ENCODE peak calls at places on chromosomes 3 and 15, in five cellular contexts. One of them, this sample, is unnamed.

GRCh38 chr3:197878427-197878826 is 71.6 kb upstream of the RPL35A start:
- DNase-seq in body of pancreas: peak; percentile 39
- DNase-seq in sigmoid colon: no peak
- DNase-seq in stomach: no peak
- DNase-seq in gastrocnemius medialis: no peak
- DNase-seq in this sample: no peak

GRCh38 chr15:58469432-58470353 is 37.9 kb downstream of the LIPC start:
- DNase-seq in stomach: peak; percentile 54
- DNase-seq in sigmoid colon: no peak
- DNase-seq in gastrocnemius medialis: no peak
- DNase-seq in body of pancreas: peak; percentile 70
- DNase-seq in this sample: no peak

GRCh38 chr15:77975332-77976119 is 102.0 kb downstream of the TBC1D2B start:
- DNase-seq in gastrocnemius medialis: no peak
- DNase-seq in sigmoid colon: no peak
- DNase-seq in stomach: no peak
- DNase-seq in body of pancreas: no peak
- DNase-seq in this sample: no peak

GRCh38 chr3:189304465-189305341 is 132.9 kb downstream of the TPRG1 start:
- DNase-seq in stomach: peak; percentile 93
- DNase-seq in sigmoid colon: no peak
- DNase-seq in gastrocnemius medialis: no peak
- DNase-seq in body of pancreas: peak; percentile 93
- DNase-seq in this sample: peak; percentile 58

GRCh38 chr15:77546050-77546501 is 86.6 kb downstream of the LINGO1 start:
- DNase-seq in stomach: peak; percentile 45
- DNase-seq in gastrocnemius medialis: no peak
- DNase-seq in body of pancreas: no peak
- DNase-seq in sigmoid colon: peak; percentile 27
- DNase-seq in this sample: peak; percentile 28

GRCh38 chr15:60535743-60536142 is 56.8 kb upstream of the ICE2 start:
- DNase-seq in stomach: no peak
- DNase-seq in body of pancreas: no peak
- DNase-seq in gastrocnemius medialis: no peak
- DNase-seq in sigmoid colon: no peak
- DNase-seq in this sample: no peak

GRCh38 chr3:169945313-169945712 is 21.3 kb upstream of the SEC62 start:
- DNase-seq in gastrocnemius medialis: no peak
- DNase-seq in body of pancreas: peak; percentile 62
- DNase-seq in sigmoid colon: no peak
- DNase-seq in stomach: peak; percentile 39
- DNase-seq in this sample: peak; percentile 81

GRCh38 chr3:153752405-153753027 is 368.7 kb upstream of the ARHGEF26 start:
- DNase-seq in stomach: no peak
- DNase-seq in body of pancreas: no peak
- DNase-seq in sigmoid colon: no peak
- DNase-seq in gastrocnemius medialis: no peak
- DNase-seq in this sample: no peak

GRCh38 chr3:146421814-146422748 is 47.3 kb downstream of the PLSCR2 start:
- DNase-seq in sigmoid colon: no peak
- DNase-seq in gastrocnemius medialis: no peak
- DNase-seq in stomach: no peak
- DNase-seq in body of pancreas: no peak
- DNase-seq in this sample: no peak

GRCh38 chr3:42488687-42489086 is 13.8 kb upstream of the VIPR1 start:
- DNase-seq in body of pancreas: no peak
- DNase-seq in stomach: no peak
- DNase-seq in gastrocnemius medialis: no peak
- DNase-seq in sigmoid colon: no peak
- DNase-seq in this sample: no peak

GRCh38 chr3:173109143-173109542 is 31.9 kb downstream of the SPATA16 start:
- DNase-seq in sigmoid colon: no peak
- DNase-seq in stomach: no peak
- DNase-seq in gastrocnemius medialis: no peak
- DNase-seq in body of pancreas: no peak
- DNase-seq in this sample: no peak

GRCh38 chr15:34753236-34753894 is 1.4 kb downstream of the GJD2 start:
- DNase-seq in gastrocnemius medialis: no peak
- DNase-seq in body of pancreas: peak; percentile 16
- DNase-seq in stomach: no peak
- DNase-seq in sigmoid colon: no peak
- DNase-seq in this sample: no peak

GRCh38 chr3:35393916-35394315 is 245.4 kb upstream of the ARPP21 start:
- DNase-seq in sigmoid colon: no peak
- DNase-seq in body of pancreas: no peak
- DNase-seq in gastrocnemius medialis: no peak
- DNase-seq in stomach: no peak
- DNase-seq in this sample: no peak

GRCh38 chr3:77147836-77148578 is 108.1 kb downstream of the ROBO2 start:
- DNase-seq in stomach: no peak
- DNase-seq in gastrocnemius medialis: no peak
- DNase-seq in body of pancreas: no peak
- DNase-seq in sigmoid colon: no peak
- DNase-seq in this sample: no peak

GRCh38 chr3:17151598-17152373 is 267.0 kb downstream of the PLCL2 start:
- DNase-seq in body of pancreas: peak; percentile 12
- DNase-seq in stomach: peak; percentile 36
- DNase-seq in gastrocnemius medialis: no peak
- DNase-seq in sigmoid colon: no peak
- DNase-seq in this sample: peak; percentile 58

GRCh38 chr3:10173095-10173925 is 8.6 kb downstream of the IRAK2 start:
- DNase-seq in body of pancreas: no peak
- DNase-seq in stomach: no peak
- DNase-seq in gastrocnemius medialis: no peak
- DNase-seq in sigmoid colon: no peak
- DNase-seq in this sample: no peak

GRCh38 chr3:38707730-38708129 is 58.2 kb upstream of the SCN5A start:
- DNase-seq in body of pancreas: no peak
- DNase-seq in gastrocnemius medialis: no peak
- DNase-seq in sigmoid colon: no peak
- DNase-seq in stomach: no peak
- DNase-seq in this sample: no peak

GRCh38 chr3:123758081-123758564 is 126.0 kb downstream of the MYLK start:
- DNase-seq in body of pancreas: peak; percentile 39
- DNase-seq in sigmoid colon: no peak
- DNase-seq in stomach: no peak
- DNase-seq in gastrocnemius medialis: no peak
- DNase-seq in this sample: no peak

GRCh38 chr3:163626753-163627152 is 1451.5 kb downstream of the SI start:
- DNase-seq in stomach: no peak
- DNase-seq in sigmoid colon: no peak
- DNase-seq in body of pancreas: no peak
- DNase-seq in gastrocnemius medialis: no peak
- DNase-seq in this sample: no peak

GRCh38 chr3:163622384-163622783 is 1455.9 kb downstream of the SI start:
- DNase-seq in body of pancreas: no peak
- DNase-seq in sigmoid colon: no peak
- DNase-seq in stomach: no peak
- DNase-seq in gastrocnemius medialis: no peak
- DNase-seq in this sample: no peak
- TF ChIP-seq CTCF in body of pancreas: no peak
- TF ChIP-seq CTCF in sigmoid colon: no peak
- TF ChIP-seq CTCF in stomach: no peak
- TF ChIP-seq CTCF in gastrocnemius medialis: no peak
- TF ChIP-seq CTCF in this sample: no peak

DNA sequence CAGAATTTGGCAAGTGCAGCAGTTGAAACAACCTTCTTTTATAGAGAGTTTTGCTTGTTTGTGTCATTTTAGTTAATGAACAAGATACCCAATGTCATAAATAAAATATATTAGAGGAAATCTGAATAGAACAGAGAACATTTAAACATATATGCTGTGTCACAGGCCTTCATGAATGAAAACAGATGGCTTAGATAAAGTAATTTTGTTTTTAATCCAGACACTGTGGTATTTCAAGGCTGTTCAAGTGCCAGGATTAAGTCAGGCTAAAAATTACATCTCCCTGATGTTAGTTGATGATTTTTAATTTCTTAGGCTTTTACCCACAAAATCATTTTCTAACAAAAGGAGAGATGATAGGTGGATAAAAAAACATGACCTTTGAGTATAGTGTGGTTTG is 4.9 kb upstream of the ACKR4 start:
- DNase-seq in sigmoid colon: no peak
- DNase-seq in stomach: no peak
- DNase-seq in body of pancreas: no peak
- DNase-seq in gastrocnemius medialis: no peak
- DNase-seq in this sample: no peak
- TF ChIP-seq POLR2A in sigmoid colon: no peak
- TF ChIP-seq POLR2A in stomach: no peak
- TF ChIP-seq POLR2A in body of pancreas: no peak
- TF ChIP-seq POLR2A in gastrocnemius medialis: no peak
- TF ChIP-seq POLR2A in this sample: no peak

GRCh38 chr15:25694238-25694584 is 168.9 kb downstream of the ATP10A start:
- DNase-seq in sigmoid colon: peak; percentile 39
- DNase-seq in gastrocnemius medialis: no peak
- DNase-seq in stomach: no peak
- DNase-seq in body of pancreas: no peak
- DNase-seq in this sample: no peak

GRCh38 chr15:25693321-25694237 is 169.5 kb downstream of the ATP10A start:
- DNase-seq in sigmoid colon: peak; percentile 65
- DNase-seq in gastrocnemius medialis: no peak
- DNase-seq in body of pancreas: no peak
- DNase-seq in stomach: no peak
- DNase-seq in this sample: peak; percentile 46

GRCh38 chr15:25689592-25689991 is 173.5 kb downstream of the ATP10A start:
- DNase-seq in body of pancreas: no peak
- DNase-seq in stomach: no peak
- DNase-seq in sigmoid colon: peak; percentile 53
- DNase-seq in gastrocnemius medialis: no peak
- DNase-seq in this sample: peak; percentile 36

GRCh38 chr15:25690673-25691543 is 172.2 kb downstream of the ATP10A start:
- DNase-seq in stomach: no peak
- DNase-seq in body of pancreas: no peak
- DNase-seq in sigmoid colon: peak; percentile 55
- DNase-seq in gastrocnemius medialis: no peak
- DNase-seq in this sample: no peak

GRCh38 chr15:25691544-25692430 is 171.3 kb downstream of the ATP10A start:
- DNase-seq in body of pancreas: no peak
- DNase-seq in sigmoid colon: peak; percentile 32
- DNase-seq in gastrocnemius medialis: no peak
- DNase-seq in stomach: no peak
- DNase-seq in this sample: peak; percentile 17
- TF ChIP-seq CTCF in body of pancreas: no peak
- TF ChIP-seq CTCF in sigmoid colon: no peak
- TF ChIP-seq CTCF in gastrocnemius medialis: no peak
- TF ChIP-seq CTCF in stomach: no peak
- TF ChIP-seq CTCF in this sample: no peak

DNA sequence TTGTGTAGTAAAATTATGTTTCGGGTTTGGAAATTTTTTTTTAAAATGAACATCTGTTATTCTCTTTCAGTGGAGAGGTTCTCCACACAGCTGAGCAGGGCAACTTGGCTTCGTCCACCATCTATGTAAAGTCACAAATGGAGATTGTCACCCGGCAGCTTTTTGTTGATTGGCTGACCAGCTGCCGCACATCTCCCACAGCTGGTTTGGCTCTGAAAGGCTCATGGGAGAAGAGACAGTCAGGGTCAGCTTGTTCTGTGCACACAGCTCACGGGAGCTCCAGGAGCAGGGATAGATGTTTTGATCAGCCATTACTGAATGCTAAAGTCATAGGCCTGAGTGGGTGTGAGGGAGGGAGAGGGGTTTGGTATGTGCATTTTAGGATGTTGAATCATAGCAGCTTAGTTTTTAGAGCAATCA is 12.9 kb upstream of the CCDC80 start:
- DNase-seq in sigmoid colon: peak; percentile 83
- DNase-seq in body of pancreas: peak; percentile 40
- DNase-seq in stomach: no peak
- DNase-seq in gastrocnemius medialis: no peak
- DNase-seq in this sample: no peak
- TF ChIP-seq POLR2A in sigmoid colon: no peak
- TF ChIP-seq POLR2A in body of pancreas: no peak
- TF ChIP-seq POLR2A in stomach: no peak
- TF ChIP-seq POLR2A in gastrocnemius medialis: no peak
- TF ChIP-seq POLR2A in this sample: no peak

DNA sequence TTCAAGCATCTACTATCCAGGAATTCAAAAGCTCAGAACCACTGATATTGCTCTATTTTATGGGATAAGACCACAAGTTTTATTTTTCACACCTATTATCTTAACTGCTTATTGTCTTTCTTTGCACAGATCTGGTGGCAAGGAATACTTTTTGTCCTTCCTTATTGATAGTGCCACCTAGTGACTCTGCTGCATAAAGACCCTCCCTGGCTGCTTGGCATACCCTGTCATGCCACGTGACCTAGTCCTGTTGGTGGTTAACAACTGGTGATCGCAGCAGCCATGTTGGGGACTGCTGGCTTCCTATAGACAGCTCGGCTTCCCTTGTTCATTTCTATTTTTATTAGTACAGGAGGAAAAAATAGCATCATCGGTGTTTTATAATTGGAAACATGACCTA is 236.3 kb downstream of the MEX3B start:
- DNase-seq in stomach: no peak
- DNase-seq in gastrocnemius medialis: no peak
- DNase-seq in sigmoid colon: no peak
- DNase-seq in body of pancreas: peak; percentile 16
- DNase-seq in this sample: no peak
- TF ChIP-seq CTCF in stomach: no peak
- TF ChIP-seq CTCF in gastrocnemius medialis: no peak
- TF ChIP-seq CTCF in sigmoid colon: no peak
- TF ChIP-seq CTCF in body of pancreas: peak; percentile 24
- TF ChIP-seq CTCF in this sample: no peak

DNA sequence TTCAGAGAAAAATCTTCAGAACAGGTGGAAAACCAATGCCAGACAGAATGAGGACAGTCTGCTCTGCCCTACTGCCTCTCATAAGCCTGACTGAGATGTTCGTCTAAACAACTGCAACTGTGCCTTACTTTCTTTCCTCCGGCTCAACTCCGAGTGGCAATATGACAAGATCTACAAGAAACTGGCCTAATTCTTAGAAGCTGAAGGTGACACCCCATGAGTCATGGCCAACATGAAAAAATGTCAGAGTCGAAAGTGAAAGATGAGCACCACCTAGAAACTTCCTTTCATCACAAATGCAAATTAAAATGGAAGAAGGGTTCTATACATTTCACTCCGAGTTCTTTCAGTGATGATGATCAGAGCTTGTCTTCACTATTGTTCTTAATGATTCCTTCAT is 12.9 kb downstream of the PCYT1A start:
- DNase-seq in stomach: no peak
- DNase-seq in body of pancreas: no peak
- DNase-seq in sigmoid colon: no peak
- DNase-seq in gastrocnemius medialis: no peak
- DNase-seq in this sample: peak; percentile 24
- TF ChIP-seq POLR2A in stomach: no peak
- TF ChIP-seq POLR2A in body of pancreas: no peak
- TF ChIP-seq POLR2A in sigmoid colon: no peak
- TF ChIP-seq POLR2A in gastrocnemius medialis: no peak
- TF ChIP-seq POLR2A in this sample: no peak

DNA sequence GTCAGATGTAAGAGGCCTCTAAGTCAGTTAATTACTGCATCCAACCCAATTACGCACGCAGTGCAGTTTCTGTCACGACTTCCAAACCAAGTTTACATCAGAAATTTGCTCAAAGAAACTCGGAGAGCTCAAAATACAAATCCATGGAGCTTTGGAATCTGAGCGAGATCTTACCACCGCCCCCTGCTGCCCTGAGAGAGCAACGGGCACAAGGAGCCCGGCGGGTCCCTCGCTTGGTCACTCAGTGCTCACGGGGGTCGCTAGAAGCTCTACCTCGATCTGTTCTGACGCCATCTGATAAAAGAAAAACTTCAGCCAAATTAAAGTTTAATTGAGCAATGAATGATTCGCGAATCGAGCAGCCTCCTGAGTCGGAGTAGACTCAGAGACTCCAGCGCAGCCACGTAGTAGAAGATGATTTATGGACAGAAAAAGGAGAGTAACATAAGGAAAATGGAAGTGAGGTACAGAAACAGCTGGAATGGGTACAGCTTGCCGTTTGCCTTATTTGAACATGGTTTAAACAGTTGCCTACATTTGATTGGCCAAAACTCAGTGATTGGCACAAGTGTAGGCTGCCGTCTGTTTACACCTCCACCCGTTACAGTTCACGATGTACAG is 232.7 kb upstream of the ATP10A start:
- DNase-seq in body of pancreas: no peak
- DNase-seq in stomach: no peak
- DNase-seq in sigmoid colon: no peak
- DNase-seq in gastrocnemius medialis: no peak
- DNase-seq in this sample: no peak
- TF ChIP-seq CTCF in body of pancreas: peak; percentile 20
- TF ChIP-seq CTCF in stomach: no peak
- TF ChIP-seq CTCF in sigmoid colon: no peak
- TF ChIP-seq CTCF in gastrocnemius medialis: no peak
- TF ChIP-seq CTCF in this sample: no peak